ENCODE peak calls at places on chromosomes 7 and 10, in eight cellular contexts. Y, A, N, I, H, P, V and Q are unnamed samples.

GRCh38 chr10:18140957-18141888 is 999 bp downstream of the CACNB2 start:
- DNase-seq in Y (no peak), A (no peak), N (no peak), I (no peak), H (no peak), P (no peak), V (no peak), Q (peak; percentile 42)

GRCh38 chr7:129334473-129334872 is 99.8 kb upstream of the STRIP2 start:
- DNase-seq in Y (no peak), A (no peak), N (no peak), I (no peak), H (no peak), P (no peak), V (no peak), Q (no peak)

GRCh38 chr10:93495654-93496321 is 624 bp upstream of the CEP55 start:
- DNase-seq in Y (peak; percentile 51), A (no peak), N (peak; percentile 33), I (peak; percentile 34), H (no peak), P (no peak), V (no peak), Q (peak; percentile 70)

GRCh38 chr7:23474829-23475578 is 4.7 kb upstream of the IGF2BP3 start:
- DNase-seq in Y (peak; percentile 48), A (no peak), N (peak; percentile 57), I (no peak), H (no peak), P (no peak), V (no peak), Q (no peak)

GRCh38 chr10:97921581-97922377 is 72.1 kb downstream of the GOLGA7B start:
- DNase-seq in Y (no peak), A (no peak), N (no peak), I (no peak), H (peak; percentile 1), P (no peak), V (no peak), Q (no peak)

GRCh38 chr7:77903597-77903996 is 105.0 kb downstream of the PHTF2 start:
- DNase-seq in Y (peak; percentile 31), A (no peak), N (no peak), I (no peak), H (peak; percentile 31), P (no peak), V (no peak), Q (peak; percentile 26)

GRCh38 chr7:50304911-50305621 is 550 bp downstream of the IKZF1 start:
- DNase-seq in Y (no peak), A (peak; percentile 43), N (peak; percentile 4), I (no peak), H (no peak), P (no peak), V (no peak), Q (peak; percentile 2)

GRCh38 chr7:78852951-78853350 is 600.5 kb downstream of the MAGI2 start:
- DNase-seq in Y (peak; percentile 3), A (no peak), N (no peak), I (no peak), H (peak; percentile 4), P (no peak), V (no peak), Q (peak; percentile 32)

GRCh38 chr7:132869166-132869861 is 212.6 kb downstream of the CHCHD3 start:
- DNase-seq in Y (no peak), A (no peak), N (no peak), I (no peak), H (no peak), P (no peak), V (no peak), Q (peak; percentile 36)

GRCh38 chr10:96998329-96998888 is 166.3 kb downstream of the LCOR start:
- DNase-seq in Y (peak; percentile 74), A (no peak), N (peak; percentile 28), I (no peak), H (peak; percentile 97), P (no peak), V (no peak), Q (no peak)

GRCh38 chr10:114541081-114541833 is 116.8 kb downstream of the ABLIM1 start:
- DNase-seq in Y (peak; percentile 52), A (no peak), N (peak; percentile 89), I (no peak), H (peak; percentile 66), P (peak; percentile 46), V (no peak), Q (peak; percentile 75)

GRCh38 chr10:44857363-44858016 is 53.6 kb upstream of the TMEM72 start:
- DNase-seq in Y (peak; percentile 88), A (peak; percentile 74), N (peak; percentile 6), I (peak; percentile 15), H (peak; percentile 84), P (peak; percentile 10), V (no peak), Q (peak; percentile 81)